ENCODE peak calls at places on chromosomes 2 and 18, in six cellular contexts. H is pancreas, W is SK-N-SH, N is IMR-90, Z is Panc1, I is adrenal gland. S is an unnamed sample.

GRCh38 chr18:32287873-32288272 is 98.0 kb downstream of the MEP1B start:
- DNase-seq in H (no peak), N (no peak), I (no peak), Z (no peak), W (no peak), S (no peak)

GRCh38 chr2:11406492-11407381 is 59.2 kb downstream of the E2F6 start:
- DNase-seq in I (no peak), H (no peak), W (peak; percentile 46), N (peak; percentile 93), Z (no peak), S (peak; percentile 50)

GRCh38 chr2:101150306-101151140 is 659 bp downstream of the TBC1D8 start:
- DNase-seq in H (peak; percentile 68), Z (no peak), W (peak; percentile 78), I (peak; percentile 20), N (no peak), S (peak; percentile 30)

GRCh38 chr2:170006592-170007327 is 171.2 kb upstream of the MYO3B start:
- DNase-seq in W (no peak), H (no peak), I (no peak), Z (no peak), N (peak; percentile 13), S (no peak)

GRCh38 chr18:68441241-68441640 is 273.7 kb downstream of the TMX3 start:
- DNase-seq in I (no peak), H (no peak), Z (no peak), W (no peak), N (no peak), S (no peak)

GRCh38 chr2:2822143-2822542 is 491.1 kb upstream of the MYT1L start:
- DNase-seq in H (no peak), I (no peak), Z (no peak), W (no peak), N (no peak), S (no peak)

GRCh38 chr2:169797601-169798000 is 1.1 kb upstream of the SSB start:
- DNase-seq in Z (no peak), I (no peak), N (no peak), W (no peak), H (no peak), S (no peak)

GRCh38 chr2:46554381-46554780 is 75.0 kb downstream of the TMEM247 start:
- DNase-seq in H (no peak), Z (no peak), N (no peak), I (peak; percentile 27), W (no peak), S (no peak)

GRCh38 chr2:67772216-67773180 is 290.3 kb downstream of the C1D start:
- DNase-seq in I (peak; percentile 42), Z (no peak), W (no peak), H (no peak), N (no peak), S (no peak)

GRCh38 chr2:63926800-63927199 is 85.1 kb downstream of the UGP2 start:
- DNase-seq in N (no peak), I (no peak), W (no peak), H (no peak), Z (no peak), S (no peak)

GRCh38 chr2:172986040-172986439 is 89.6 kb upstream of the MAP3K20 start:
- DNase-seq in Z (no peak), H (no peak), I (no peak), N (peak; percentile 10), W (no peak), S (no peak)

GRCh38 chr2:233443511-233444183 is 89.4 kb downstream of the DGKD start:
- DNase-seq in N (peak; percentile 83), W (peak; percentile 92), H (peak; percentile 80), I (peak; percentile 75), Z (no peak), S (peak; percentile 87)

GRCh38 chr2:233446121-233446520 is 91.8 kb downstream of the DGKD start:
- DNase-seq in I (no peak), W (no peak), Z (no peak), H (no peak), N (no peak), S (peak; percentile 10)

GRCh38 chr2:233446616-233447305 is 92.5 kb downstream of the DGKD start:
- DNase-seq in N (no peak), W (no peak), H (no peak), I (no peak), Z (no peak), S (peak; percentile 41)

GRCh38 chr2:233445152-233445830 is 91.0 kb downstream of the DGKD start:
- DNase-seq in W (no peak), N (no peak), H (no peak), I (no peak), Z (no peak), S (peak; percentile 32)

DNA sequence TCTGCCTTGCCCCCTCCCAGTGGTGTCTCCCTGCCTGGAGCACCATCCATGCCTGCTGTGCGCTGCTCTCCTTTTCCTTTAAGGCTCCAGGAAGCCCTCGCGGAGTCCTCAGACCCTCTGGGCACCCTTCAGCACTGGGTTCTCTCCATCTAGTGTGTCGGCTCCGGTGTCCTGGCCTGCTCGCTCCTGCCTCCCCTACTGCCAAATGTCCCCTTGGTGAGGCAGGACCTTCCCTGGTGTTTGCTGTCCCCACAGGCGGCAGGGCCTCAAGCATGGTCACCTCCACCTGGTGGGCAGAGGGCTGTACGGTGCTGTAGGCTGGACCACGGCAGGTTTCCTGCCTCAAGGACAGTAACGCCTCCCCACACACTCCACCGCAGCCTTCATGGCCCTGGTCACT is 90.2 kb downstream of the DGKD start:
- DNase-seq in H (no peak), I (no peak), Z (no peak), W (no peak), N (no peak), S (peak; percentile 13)
- H3K27ac ChIP-seq in H (no peak overlapping the region), I (no peak overlapping the region), Z (no peak overlapping the region), W (no peak overlapping the region), N (no peak overlapping the region), S (no peak overlapping the region)

DNA sequence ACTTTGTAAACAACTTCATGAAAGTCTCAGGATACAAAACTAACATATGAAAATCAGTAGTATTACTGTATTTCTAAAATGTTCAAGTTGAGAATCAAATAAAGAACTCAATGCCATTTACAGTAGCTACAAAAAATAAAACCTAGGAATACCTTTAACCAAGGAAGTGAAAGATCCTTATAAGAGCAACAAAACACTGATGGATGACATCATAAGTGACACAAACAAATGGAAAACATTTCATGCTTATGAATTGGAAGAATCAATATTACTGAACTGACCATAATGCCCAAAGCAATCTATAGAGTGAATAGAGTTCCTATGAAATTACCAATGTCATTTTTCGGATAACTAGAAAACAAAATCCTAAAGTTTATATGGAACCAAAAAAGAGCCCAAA is 1038.1 kb downstream of the SUCLG1 start:
- DNase-seq in H (no peak), W (no peak), Z (no peak), I (no peak), N (no peak), S (no peak)
- H3K9me3 ChIP-seq in H (no peaks in the 10 kb centered on the region), W (no peaks in the 10 kb centered on the region), Z (no peaks in the 10 kb centered on the region), I (peaks cover 7% of the 10 kb centered on the region), N (peaks cover 11% of the 10 kb centered on the region), S (no peaks in the 10 kb centered on the region)

GRCh38 chr18:10924290-10924689 is 225.1 kb downstream of the PIEZO2 start:
- DNase-seq in Z (no peak), W (no peak), H (no peak), N (no peak), I (no peak), S (no peak)

GRCh38 chr18:10927980-10928605 is 221.3 kb downstream of the PIEZO2 start:
- DNase-seq in I (no peak), H (no peak), N (peak; percentile 37), Z (no peak), W (no peak), S (no peak)

GRCh38 chr18:10928971-10929373 is 220.4 kb downstream of the PIEZO2 start:
- DNase-seq in I (no peak), Z (no peak), N (peak; percentile 97), H (no peak), W (no peak), S (no peak)

GRCh38 chr18:10927290-10927979 is 221.9 kb downstream of the PIEZO2 start:
- DNase-seq in N (peak; percentile 89), H (no peak), I (no peak), Z (no peak), W (no peak), S (peak; percentile 24)

GRCh38 chr18:10926565-10927194 is 222.7 kb downstream of the PIEZO2 start:
- DNase-seq in N (peak; percentile 68), H (no peak), Z (no peak), W (no peak), I (no peak), S (peak; percentile 54)
- H3K27ac ChIP-seq in N (peak overlapping the region; percentile 95), H (no peak overlapping the region), Z (no peak overlapping the region), W (no peak overlapping the region), I (no peak overlapping the region), S (no peak overlapping the region)

DNA sequence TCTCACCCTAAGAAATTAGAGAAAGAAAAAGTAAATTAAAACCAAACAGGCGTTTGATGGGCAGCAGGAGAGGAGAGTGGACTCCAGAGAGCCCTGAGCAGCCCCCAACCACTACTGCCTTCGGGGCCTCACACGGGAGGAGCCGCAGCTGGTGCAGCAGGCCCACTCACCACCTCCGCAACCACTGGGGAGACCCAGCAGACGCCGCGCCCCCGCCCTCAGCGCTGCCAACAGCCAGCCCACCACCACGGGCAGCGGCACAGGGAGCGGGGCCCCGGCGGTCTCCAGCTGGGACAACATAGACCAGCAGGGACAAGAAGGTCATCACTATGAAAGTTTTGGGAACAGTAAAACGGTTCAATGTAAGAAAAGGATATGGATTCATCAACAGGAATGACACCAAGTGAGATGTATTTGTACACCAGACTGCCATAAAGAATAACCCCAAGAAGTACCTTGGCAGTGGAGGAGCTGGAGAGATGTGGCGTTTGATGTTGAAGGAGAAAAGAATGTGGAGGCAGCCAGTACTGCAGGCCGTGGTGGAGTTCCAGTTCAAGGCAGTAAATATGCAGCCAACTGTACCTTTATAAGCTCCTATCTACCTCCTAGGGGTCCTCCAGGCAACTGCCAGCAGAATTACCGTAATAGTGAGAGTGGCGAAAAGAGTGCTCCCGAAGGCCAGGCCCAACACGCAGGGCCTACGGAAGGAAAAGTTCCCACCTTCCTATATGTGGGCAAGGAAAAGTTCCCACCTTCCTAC is 76.5 kb downstream of the OLA1 start:
- DNase-seq in I (no peak), Z (no peak), N (no peak), H (no peak), W (no peak), S (no peak)
- H3K9me3 ChIP-seq in I (peaks cover 25% of the 10 kb centered on the region), Z (peaks cover 19% of the 10 kb centered on the region), N (peaks cover 8% of the 10 kb centered on the region), H (no peaks in the 10 kb centered on the region), W (peaks cover 41% of the 10 kb centered on the region), S (no peaks in the 10 kb centered on the region)

GRCh38 chr2:113219525-113219888 is 45.7 kb downstream of the PSD4 start:
- DNase-seq in W (no peak), I (no peak), H (no peak), Z (no peak), N (no peak), S (no peak)
- H3K27ac ChIP-seq in W (no peak overlapping the region), I (peak overlapping the region; percentile 59), H (no peak overlapping the region), Z (no peak overlapping the region), N (no peak overlapping the region), S (no peak overlapping the region)

DNA sequence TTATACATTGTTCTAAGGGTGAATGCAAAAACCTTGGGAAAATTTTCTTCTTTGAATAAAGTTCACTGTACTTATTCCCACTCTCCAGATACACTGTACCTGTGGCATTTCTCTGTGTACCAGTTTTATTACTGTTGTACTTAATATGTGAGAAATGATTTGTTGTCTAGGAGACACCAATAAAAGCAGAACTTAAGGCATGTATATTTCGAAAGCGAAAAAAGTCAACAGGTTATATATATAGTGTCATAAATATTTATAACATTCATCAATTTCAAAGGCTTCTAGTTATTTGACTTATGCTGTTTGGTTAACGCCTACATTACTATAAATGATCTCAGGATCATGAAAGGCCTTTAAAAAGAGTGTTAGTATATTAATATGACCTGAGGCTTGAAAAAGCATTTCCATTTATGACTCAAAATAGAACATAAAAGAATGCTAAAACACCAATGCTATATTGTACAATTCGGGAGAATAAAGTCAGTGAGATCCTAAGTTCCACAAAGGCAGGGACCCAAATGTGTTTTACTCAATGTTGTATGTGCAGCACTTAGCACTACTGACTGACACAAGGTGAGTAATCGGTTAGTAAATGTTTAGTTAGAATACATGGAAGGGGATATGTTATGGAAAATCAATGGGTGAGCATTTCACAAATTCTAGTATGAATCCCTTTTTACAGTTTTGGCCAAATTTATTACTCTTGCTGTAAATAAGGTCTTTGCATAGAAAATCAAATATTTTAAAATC is 32.1 kb upstream of the HNRNPA3 start:
- DNase-seq in N (no peak), Z (no peak), I (no peak), H (no peak), W (no peak), S (no peak)
- H3K9me3 ChIP-seq in N (no peaks in the 10 kb centered on the region), Z (no peaks in the 10 kb centered on the region), I (no peaks in the 10 kb centered on the region), H (no peaks in the 10 kb centered on the region), W (no peaks in the 10 kb centered on the region), S (no peaks in the 10 kb centered on the region)